ENCODE peak calls at places on chromosomes 11 and 22, in five cellular contexts. J, U, O, A and G are unnamed samples.

GRCh38 chr22:48061726-48062125 is 1299.3 kb downstream of the TBC1D22A start:
- DNase-seq in J (no peak), U (no peak), O (no peak), A (no peak), G (no peak)

GRCh38 chr22:41197808-41198585 is 7.1 kb upstream of the L3MBTL2 start:
- DNase-seq in J (peak), U (no peak), O (no peak), A (no peak), G (peak)

GRCh38 chr22:39306456-39307361 is 12.7 kb downstream of the RPL3 start:
- DNase-seq in J (peak), U (no peak), O (no peak), A (no peak), G (no peak)

GRCh38 chr11:110337570-110338193 is 41.3 kb upstream of the RDX start:
- DNase-seq in J (no peak), U (no peak), O (no peak), A (peak), G (no peak)

GRCh38 chr22:39935622-39936021 is 24.6 kb upstream of the TMA7B start:
- DNase-seq in J (no peak), U (no peak), O (no peak), A (no peak), G (no peak)

GRCh38 chr11:95919514-95919913 is 4.4 kb downstream of the MTMR2 start:
- DNase-seq in J (no peak), U (no peak), O (no peak), A (no peak), G (no peak)

GRCh38 chr11:121932646-121933185 is 183.3 kb downstream of the BLID start:
- DNase-seq in J (no peak), U (no peak), O (no peak), A (no peak), G (no peak)

GRCh38 chr22:41976070-41976901 is 7.0 kb downstream of the SEPTIN3 start:
- DNase-seq in J (peak), U (no peak), O (no peak), A (no peak), G (peak)

GRCh38 chr11:118224512-118225180 is at the start of gene JAML:
- DNase-seq in J (peak), U (no peak), O (no peak), A (no peak), G (no peak)

GRCh38 chr11:117591316-117592039 is 205.5 kb downstream of the DSCAML1 start:
- DNase-seq in J (no peak), U (no peak), O (no peak), A (no peak), G (no peak)

GRCh38 chr22:25853902-25854301 is 111.9 kb downstream of the MYO18B start:
- DNase-seq in J (no peak), U (no peak), O (no peak), A (no peak), G (no peak)

GRCh38 chr11:94328587-94329080 is 24.3 kb downstream of the IZUMO1R start:
- DNase-seq in J (no peak), U (no peak), O (no peak), A (no peak), G (no peak)

GRCh38 chr11:119367661-119368120 is 13.8 kb downstream of the USP2 start:
- DNase-seq in J (no peak), U (no peak), O (no peak), A (no peak), G (no peak)

GRCh38 chr11:57321388-57321995 is 3.3 kb downstream of the TNKS1BP1 start:
- DNase-seq in J (peak), U (no peak), O (no peak), A (no peak), G (no peak)

GRCh38 chr22:39239561-39240423 is 5.0 kb downstream of the PDGFB start:
- DNase-seq in J (peak), U (no peak), O (no peak), A (no peak), G (no peak)

GRCh38 chr11:121722431-121723256 is 269.9 kb upstream of the SORL1-AS1 start:
- DNase-seq in J (peak), U (peak), O (peak), A (peak), G (no peak)

GRCh38 chr11:35524780-35525179 is 636 bp downstream of the PAMR1 start:
- DNase-seq in J (no peak), U (no peak), O (no peak), A (peak), G (no peak)

GRCh38 chr11:130550984-130551383 is 102.5 kb downstream of the ADAMTS15 start:
- DNase-seq in J (no peak), U (no peak), O (no peak), A (no peak), G (no peak)

GRCh38 chr11:15770798-15771414 is 585.4 kb downstream of the SOX6 start:
- DNase-seq in J (peak), U (no peak), O (no peak), A (peak), G (no peak)

GRCh38 chr11:15911377-15912044 is 444.8 kb downstream of the SOX6 start:
- DNase-seq in J (peak), U (no peak), O (peak), A (peak), G (no peak)

GRCh38 chr22:39273950-39274887 is 29.4 kb upstream of the PDGFB start:
- DNase-seq in J (no peak), U (no peak), O (no peak), A (no peak), G (no peak)

GRCh38 chr11:2933376-2934056 is 4.3 kb upstream of the PHLDA2 start:
- DNase-seq in J (peak), U (peak), O (peak), A (peak), G (peak)

GRCh38 chr11:114319716-114320328 is 23.6 kb downstream of the NNMT start:
- DNase-seq in J (no peak), U (no peak), O (no peak), A (peak), G (no peak)

GRCh38 chr11:107898270-107898669 is 30.0 kb upstream of the RAB39A start:
- DNase-seq in J (no peak), U (no peak), O (no peak), A (peak), G (no peak)

GRCh38 chr11:108466405-108466804 is 924 bp downstream of the C11orf65 start:
- DNase-seq in J (no peak), U (no peak), O (no peak), A (no peak), G (no peak)

GRCh38 chr11:19573666-19574065 is 139.0 kb upstream of the NAV2 start:
- DNase-seq in J (no peak), U (no peak), O (no peak), A (no peak), G (no peak)

GRCh38 chr11:84157639-84158038 is 871.5 kb upstream of the CCDC90B start:
- DNase-seq in J (no peak), U (no peak), O (no peak), A (no peak), G (no peak)

GRCh38 chr11:21909145-21909544 is 283.7 kb upstream of the ANO5 start:
- DNase-seq in J (no peak), U (no peak), O (no peak), A (no peak), G (no peak)

GRCh38 chr11:6856871-6857270 is 6.0 kb upstream of the OR10A2 start:
- DNase-seq in J (no peak), U (no peak), O (no peak), A (peak), G (no peak)

GRCh38 chr22:46053563-46054090 is 76.7 kb upstream of the WNT7B start:
- DNase-seq in J (peak), U (no peak), O (no peak), A (peak), G (peak)

GRCh38 chr11:90363739-90364138 is 140.9 kb upstream of the CHORDC1 start:
- DNase-seq in J (no peak), U (no peak), O (no peak), A (no peak), G (no peak)

GRCh38 chr11:72668645-72669347 is 5.4 kb downstream of the PDE2A start:
- DNase-seq in J (no peak), U (no peak), O (no peak), A (no peak), G (no peak)

GRCh38 chr22:20552450-20552894 is 45.1 kb downstream of the MED15 start:
- DNase-seq in J (peak), U (no peak), O (peak), A (peak), G (no peak)